ENCODE peak calls at places on chromosomes 11 and 22, in ten cellular contexts. One of them, this sample, is unnamed.

GRCh38 chr22:19203839-19204238 is 25.3 kb upstream of the SLC25A1 start:
- DNase-seq in stimulated activated naive B cell treated with anti-CD40 and anti-IgM and Interleukin-4, amounts not matched to agents 10 μg/mL and 1 μg/mL and 100 μg/mL, for 72 hours: no peak
- DNase-seq in Peyer's patch: no peak
- DNase-seq in activated naive CD4-positive, alpha-beta T cell treated with anti-CD3 and anti-CD28 coated beads, Interleukin-2, amount 10 ng/mL, durations not matched to agents 7 days and 5 days: no peak
- DNase-seq in activated effector memory CD4-positive, alpha-beta T cell treated with Interleukin-2 at 50 U/mL for 16 hours: no peak
- DNase-seq in NCI-H1105: no peak
- DNase-seq in GM04504: no peak
- DNase-seq in GDM1: no peak
- DNase-seq in WTC11: no peak
- DNase-seq in astrocyte of the spinal cord: no peak
- DNase-seq in this sample: no peak

GRCh38 chr11:36452231-36452630 is 57.8 kb downstream of the TRAF6 start:
- DNase-seq in stimulated activated naive B cell treated with anti-CD40 and anti-IgM and Interleukin-4, amounts not matched to agents 10 μg/mL and 1 μg/mL and 100 μg/mL, for 72 hours: no peak
- DNase-seq in Peyer's patch: no peak
- DNase-seq in activated naive CD4-positive, alpha-beta T cell treated with anti-CD3 and anti-CD28 coated beads, Interleukin-2, amount 10 ng/mL, durations not matched to agents 7 days and 5 days: peak; percentile 48
- DNase-seq in activated effector memory CD4-positive, alpha-beta T cell treated with Interleukin-2 at 50 U/mL for 16 hours: no peak
- DNase-seq in NCI-H1105: no peak
- DNase-seq in GM04504: no peak
- DNase-seq in GDM1: peak; percentile 80
- DNase-seq in WTC11: no peak
- DNase-seq in astrocyte of the spinal cord: peak; percentile 84
- DNase-seq in this sample: no peak

GRCh38 chr11:72243567-72244316 is at the start of gene PHOX2A:
- DNase-seq in stimulated activated naive B cell treated with anti-CD40 and anti-IgM and Interleukin-4, amounts not matched to agents 10 μg/mL and 1 μg/mL and 100 μg/mL, for 72 hours: no peak
- DNase-seq in Peyer's patch: no peak
- DNase-seq in activated naive CD4-positive, alpha-beta T cell treated with anti-CD3 and anti-CD28 coated beads, Interleukin-2, amount 10 ng/mL, durations not matched to agents 7 days and 5 days: peak; percentile 19
- DNase-seq in activated effector memory CD4-positive, alpha-beta T cell treated with Interleukin-2 at 50 U/mL for 16 hours: no peak
- DNase-seq in NCI-H1105: no peak
- DNase-seq in GM04504: no peak
- DNase-seq in GDM1: no peak
- DNase-seq in WTC11: peak; percentile 68
- DNase-seq in astrocyte of the spinal cord: no peak
- DNase-seq in this sample: peak; percentile 82

GRCh38 chr11:9716275-9717039 is 52.6 kb downstream of the SWAP70 start:
- DNase-seq in stimulated activated naive B cell treated with anti-CD40 and anti-IgM and Interleukin-4, amounts not matched to agents 10 μg/mL and 1 μg/mL and 100 μg/mL, for 72 hours: peak; percentile 46
- DNase-seq in Peyer's patch: no peak
- DNase-seq in activated naive CD4-positive, alpha-beta T cell treated with anti-CD3 and anti-CD28 coated beads, Interleukin-2, amount 10 ng/mL, durations not matched to agents 7 days and 5 days: no peak
- DNase-seq in activated effector memory CD4-positive, alpha-beta T cell treated with Interleukin-2 at 50 U/mL for 16 hours: no peak
- DNase-seq in NCI-H1105: no peak
- DNase-seq in GM04504: no peak
- DNase-seq in GDM1: peak; percentile 91
- DNase-seq in WTC11: no peak
- DNase-seq in astrocyte of the spinal cord: peak; percentile 87
- DNase-seq in this sample: no peak

GRCh38 chr11:86735462-86736302 is 63.3 kb upstream of the ME3 start:
- DNase-seq in stimulated activated naive B cell treated with anti-CD40 and anti-IgM and Interleukin-4, amounts not matched to agents 10 μg/mL and 1 μg/mL and 100 μg/mL, for 72 hours: no peak
- DNase-seq in Peyer's patch: no peak
- DNase-seq in activated naive CD4-positive, alpha-beta T cell treated with anti-CD3 and anti-CD28 coated beads, Interleukin-2, amount 10 ng/mL, durations not matched to agents 7 days and 5 days: no peak
- DNase-seq in activated effector memory CD4-positive, alpha-beta T cell treated with Interleukin-2 at 50 U/mL for 16 hours: no peak
- DNase-seq in NCI-H1105: no peak
- DNase-seq in GM04504: no peak
- DNase-seq in GDM1: no peak
- DNase-seq in WTC11: no peak
- DNase-seq in astrocyte of the spinal cord: peak; percentile 75
- DNase-seq in this sample: no peak

GRCh38 chr11:8638300-8638699 is 44.2 kb downstream of the TRIM66 start:
- DNase-seq in stimulated activated naive B cell treated with anti-CD40 and anti-IgM and Interleukin-4, amounts not matched to agents 10 μg/mL and 1 μg/mL and 100 μg/mL, for 72 hours: no peak
- DNase-seq in Peyer's patch: no peak
- DNase-seq in activated naive CD4-positive, alpha-beta T cell treated with anti-CD3 and anti-CD28 coated beads, Interleukin-2, amount 10 ng/mL, durations not matched to agents 7 days and 5 days: no peak
- DNase-seq in activated effector memory CD4-positive, alpha-beta T cell treated with Interleukin-2 at 50 U/mL for 16 hours: no peak
- DNase-seq in NCI-H1105: no peak
- DNase-seq in GM04504: no peak
- DNase-seq in GDM1: no peak
- DNase-seq in WTC11: no peak
- DNase-seq in astrocyte of the spinal cord: peak; percentile 27
- DNase-seq in this sample: no peak

GRCh38 chr22:37021710-37022482 is 2.4 kb downstream of the MPST start:
- DNase-seq in stimulated activated naive B cell treated with anti-CD40 and anti-IgM and Interleukin-4, amounts not matched to agents 10 μg/mL and 1 μg/mL and 100 μg/mL, for 72 hours: peak; percentile 24
- DNase-seq in Peyer's patch: peak; percentile 84
- DNase-seq in activated naive CD4-positive, alpha-beta T cell treated with anti-CD3 and anti-CD28 coated beads, Interleukin-2, amount 10 ng/mL, durations not matched to agents 7 days and 5 days: peak; percentile 68
- DNase-seq in activated effector memory CD4-positive, alpha-beta T cell treated with Interleukin-2 at 50 U/mL for 16 hours: peak; percentile 35
- DNase-seq in NCI-H1105: peak; percentile 7
- DNase-seq in GM04504: no peak
- DNase-seq in GDM1: peak; percentile 31
- DNase-seq in WTC11: peak; percentile 69
- DNase-seq in astrocyte of the spinal cord: peak; percentile 18
- DNase-seq in this sample: no peak

GRCh38 chr11:61762798-61763197 is 10.4 kb downstream of the MYRF start:
- DNase-seq in stimulated activated naive B cell treated with anti-CD40 and anti-IgM and Interleukin-4, amounts not matched to agents 10 μg/mL and 1 μg/mL and 100 μg/mL, for 72 hours: no peak
- DNase-seq in Peyer's patch: no peak
- DNase-seq in activated naive CD4-positive, alpha-beta T cell treated with anti-CD3 and anti-CD28 coated beads, Interleukin-2, amount 10 ng/mL, durations not matched to agents 7 days and 5 days: no peak
- DNase-seq in activated effector memory CD4-positive, alpha-beta T cell treated with Interleukin-2 at 50 U/mL for 16 hours: no peak
- DNase-seq in NCI-H1105: no peak
- DNase-seq in GM04504: no peak
- DNase-seq in GDM1: no peak
- DNase-seq in WTC11: no peak
- DNase-seq in astrocyte of the spinal cord: no peak
- DNase-seq in this sample: no peak

This sample was measured in lower leg skin.